ENCODE peak calls at places on chromosomes 16 and 17, in eight cellular contexts. F is IMR-90; Q is mesendoderm; T is CD8-positive, alpha-beta memory T cell; V is SJSA1; Z is suprapubic skin; P is effector memory CD4-positive, alpha-beta T cell; D is esophagus muscularis mucosa. W is an unnamed sample. For H3K36me3, the result is how much of the 10 kb centered on the place peaks cover.

GRCh38 chr17:76884995-76885896 is 17.0 kb downstream of the MGAT5B start:
- DNase-seq in F (no peak), Q (peak), T (no peak), V (no peak), Z (no peak), P (no peak), D (no peak), W (no peak)

GRCh38 chr16:70789231-70789926 is 11.6 kb downstream of the VAC14 start:
- DNase-seq in F (peak), Q (no peak), T (no peak), V (peak), Z (no peak), P (no peak), D (peak), W (peak)

GRCh38 chr17:73650147-73650546 is 5.9 kb upstream of the SDK2 start:
- DNase-seq in F (no peak), Q (peak), T (no peak), V (peak), Z (no peak), P (no peak), D (no peak), W (no peak)

GRCh38 chr17:37212184-37212583 is 163.6 kb upstream of the C17orf78 start:
- DNase-seq in F (no peak), Q (no peak), T (no peak), V (no peak), Z (no peak), P (no peak), D (no peak), W (no peak)

GRCh38 chr17:63479495-63480184 is 2.8 kb downstream of the ACE start:
- DNase-seq in F (no peak), Q (no peak), T (no peak), V (no peak), Z (peak), P (no peak), D (no peak), W (no peak)

GRCh38 chr17:81332949-81333570 is 38.0 kb upstream of the SLC38A10 start:
- DNase-seq in F (no peak), Q (no peak), T (no peak), V (no peak), Z (no peak), P (no peak), D (no peak), W (peak)

GRCh38 chr16:30124985-30125379 is 2.0 kb upstream of the MAPK3 start:
- DNase-seq in F (no peak), Q (no peak), T (no peak), V (no peak), Z (no peak), P (no peak), D (no peak), W (no peak)

GRCh38 chr16:77564791-77565390 is 130.1 kb upstream of the ADAMTS18 start:
- DNase-seq in F (peak), Q (peak), T (no peak), V (no peak), Z (no peak), P (no peak), D (no peak), W (no peak)

GRCh38 chr16:23452221-23452571 is 793 bp downstream of the COG7 start:
- DNase-seq in F (no peak), Q (no peak), T (no peak), V (no peak), Z (no peak), P (no peak), D (no peak), W (no peak)

GRCh38 chr16:8858994-8859912 is 9.6 kb downstream of the CARHSP1 start:
- DNase-seq in F (no peak), Q (no peak), T (no peak), V (no peak), Z (no peak), P (no peak), D (no peak), W (no peak)

GRCh38 chr17:48655913-48656312 is 29.8 kb upstream of the HOXB9 start:
- DNase-seq in F (no peak), Q (no peak), T (no peak), V (no peak), Z (no peak), P (no peak), D (no peak), W (no peak)

GRCh38 chr16:82584553-82585152 is 42.1 kb upstream of the CDH13 start:
- DNase-seq in F (no peak), Q (no peak), T (no peak), V (no peak), Z (no peak), P (no peak), D (no peak), W (no peak)

GRCh38 chr16:27444470-27444869 is 42.5 kb downstream of the IL21R start:
- DNase-seq in F (no peak), Q (no peak), T (no peak), V (no peak), Z (peak), P (no peak), D (no peak), W (no peak)

GRCh38 chr16:12288537-12289174 is 312.1 kb downstream of the SNX29 start:
- DNase-seq in F (no peak), Q (no peak), T (no peak), V (no peak), Z (no peak), P (no peak), D (no peak), W (no peak)

GRCh38 chr17:6796887-6797490 is 21.0 kb downstream of the FBXO39 start:
- DNase-seq in F (no peak), Q (no peak), T (no peak), V (no peak), Z (no peak), P (no peak), D (peak), W (no peak)

GRCh38 chr16:4898811-4899473 is 38.0 kb downstream of the PPL start:
- DNase-seq in F (no peak), Q (no peak), T (no peak), V (no peak), Z (no peak), P (no peak), D (no peak), W (no peak)
- H3K36me3 ChIP-seq in F (under half), Q (under half), T (under half), V (under half), Z (half or more), P (under half), D (under half), W (under half)

DNA sequence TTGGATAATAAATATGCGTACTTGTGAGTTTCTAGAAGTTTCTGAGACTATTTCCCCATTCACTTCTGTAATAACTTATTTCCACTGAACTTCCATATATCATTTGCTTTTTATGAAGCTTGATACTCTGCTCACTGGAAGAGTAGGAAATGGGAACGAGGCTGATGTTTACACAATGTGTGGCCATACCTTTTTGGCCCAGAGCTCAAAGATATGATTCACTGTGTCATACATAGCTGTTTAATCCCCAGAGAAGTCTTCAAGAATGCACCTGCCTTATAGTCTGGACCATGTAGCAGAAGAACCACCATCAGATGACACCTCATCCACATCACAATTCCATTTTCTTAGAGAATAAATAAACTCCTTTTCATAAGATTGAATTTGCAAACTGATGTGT is 40.3 kb upstream of the TEKT3 start:
- DNase-seq in F (peak), Q (no peak), T (no peak), V (no peak), Z (no peak), P (no peak), D (no peak), W (no peak)
- H3K27ac ChIP-seq in F (no peak), Q (no peak), T (no peak), V (no peak), Z (no peak), P (no peak), D (no peak), W (no peak)

DNA sequence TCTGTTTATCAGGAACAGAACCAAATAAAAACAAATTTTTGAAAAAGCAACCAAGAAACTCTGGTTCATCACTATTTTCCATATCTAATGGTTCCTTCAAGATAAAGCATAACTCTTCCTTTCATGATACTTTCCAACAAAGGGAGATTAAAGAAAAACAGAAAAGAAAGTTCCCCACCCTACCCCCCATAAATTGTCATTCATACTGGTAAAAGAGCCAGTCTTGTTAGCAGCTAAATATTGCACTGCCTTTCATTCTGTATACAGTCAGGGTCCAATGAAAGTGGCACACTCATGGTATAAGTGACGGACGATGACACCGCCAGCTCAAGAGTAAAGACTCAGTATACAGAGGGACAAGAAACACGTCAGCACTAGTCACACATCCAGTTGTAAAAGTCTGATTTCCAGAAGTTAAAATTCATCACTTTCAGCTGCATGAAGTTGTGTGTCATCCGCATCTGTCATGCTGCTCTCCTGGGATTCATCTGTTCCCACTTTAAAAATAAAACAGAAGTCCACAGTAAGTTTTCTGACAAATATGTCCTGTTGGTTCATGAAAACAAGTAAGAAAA is 68.5 kb downstream of the CDC27 start:
- DNase-seq in F (peak), Q (no peak), T (no peak), V (peak), Z (no peak), P (no peak), D (no peak), W (no peak)
- H3K36me3 ChIP-seq in F (under half), Q (under half), T (under half), V (half or more), Z (under half), P (under half), D (under half), W (half or more)

DNA sequence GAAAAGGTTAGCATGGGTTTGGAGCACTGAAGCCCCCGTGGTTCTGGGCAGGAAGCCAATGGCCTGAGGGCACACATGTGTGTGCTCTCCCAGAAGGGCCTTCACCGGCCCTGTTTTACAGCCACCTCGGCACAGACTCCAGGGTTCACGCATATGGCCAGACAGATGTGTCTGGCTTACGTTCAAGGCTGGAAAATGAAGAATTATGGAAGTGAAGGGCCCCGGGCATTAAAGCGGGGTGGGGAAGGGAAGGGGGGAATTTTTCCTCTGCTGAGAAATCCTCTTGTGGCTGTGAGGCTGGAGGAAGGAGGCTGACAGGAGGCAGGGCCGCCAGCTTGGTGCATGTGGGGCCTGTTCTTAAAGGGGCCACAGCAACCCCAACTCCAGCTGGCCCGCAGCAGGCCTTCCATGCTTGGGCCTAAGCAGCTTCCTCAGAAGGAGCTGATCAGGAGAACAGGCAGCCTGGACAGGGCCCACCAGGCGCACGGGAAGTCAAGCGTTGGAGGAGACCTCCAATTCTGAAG is 21.6 kb downstream of the HIC1 start:
- DNase-seq in F (peak), Q (no peak), T (no peak), V (peak), Z (no peak), P (no peak), D (peak), W (peak)
- H3K27ac ChIP-seq in F (peak), Q (no peak), T (no peak), V (peak), Z (peak), P (no peak), D (peak), W (peak)

DNA sequence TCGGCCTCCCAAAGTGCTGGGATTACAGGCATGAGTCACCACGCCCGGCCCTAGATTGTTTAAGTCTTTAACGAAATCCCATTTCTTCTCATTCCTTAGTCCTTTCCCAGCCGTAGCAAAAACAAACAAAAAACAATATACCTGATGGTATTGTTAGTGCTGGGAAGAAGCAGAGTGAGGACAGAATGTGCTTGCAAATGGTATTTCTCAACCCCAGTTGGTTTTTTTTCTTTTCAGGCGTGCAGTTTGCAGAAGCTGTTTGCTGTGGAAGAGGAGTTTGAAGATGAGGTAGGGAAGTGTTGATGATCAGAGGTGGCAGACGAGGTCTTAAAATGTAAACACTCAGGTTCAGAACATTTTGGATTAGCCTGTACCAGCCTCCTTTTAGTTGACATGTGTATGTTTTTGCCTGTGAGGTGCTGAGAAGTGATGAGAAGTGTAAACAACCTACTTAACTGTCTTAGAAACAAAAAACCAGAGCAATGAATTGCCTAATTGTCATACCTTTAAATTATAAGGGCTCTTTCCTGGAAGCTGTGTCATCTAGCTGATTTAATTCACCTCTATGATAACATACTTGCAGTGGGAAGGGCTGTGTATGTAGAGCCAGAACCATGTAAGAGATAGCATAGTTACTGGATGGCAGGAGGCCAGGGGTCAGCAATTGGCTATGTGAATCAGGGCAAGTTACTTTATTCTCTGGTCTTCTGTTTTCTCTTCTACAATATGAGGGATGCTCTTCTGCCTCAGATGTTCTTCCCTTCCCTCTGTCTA is 3.4 kb downstream of the HROB start:
- DNase-seq in F (peak), Q (peak), T (no peak), V (no peak), Z (no peak), P (no peak), D (no peak), W (no peak)
- H3K36me3 ChIP-seq in F (under half), Q (under half), T (under half), V (half or more), Z (under half), P (under half), D (under half), W (under half)

DNA sequence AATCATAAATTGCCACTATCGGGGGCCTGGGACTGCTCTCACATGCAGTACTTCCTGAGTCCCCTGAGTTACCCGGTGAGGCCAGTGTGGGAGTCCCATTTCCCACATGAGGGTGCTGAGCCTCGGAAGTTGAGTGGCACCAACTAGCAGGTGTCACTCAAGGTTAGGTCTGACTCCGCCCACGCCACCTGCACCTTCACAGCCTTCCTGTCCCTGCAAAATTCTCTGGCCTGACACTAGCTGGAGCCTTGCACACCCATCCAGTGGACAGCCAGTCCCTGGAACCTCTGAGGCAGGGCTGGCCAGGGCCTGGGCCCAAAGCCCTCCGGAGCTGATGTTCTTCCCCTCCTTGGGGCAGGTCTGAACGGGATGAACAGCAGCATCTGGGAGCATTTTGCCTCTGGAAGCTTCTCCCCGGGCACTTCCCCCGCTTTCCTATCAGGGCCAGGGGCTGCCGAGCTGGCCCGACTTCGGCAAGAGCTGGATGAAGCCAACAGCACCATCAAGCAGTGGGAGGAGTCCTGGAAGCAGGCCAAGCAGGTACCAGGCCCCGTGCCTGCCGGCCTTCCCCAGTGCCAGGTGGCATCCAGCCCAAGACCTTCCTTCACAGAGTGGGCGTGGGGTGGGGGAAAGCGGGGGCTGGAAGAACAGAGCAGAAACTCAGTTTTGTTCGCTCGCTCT is 21.9 kb downstream of the UNC13D start:
- DNase-seq in F (no peak), Q (no peak), T (peak), V (peak), Z (peak), P (no peak), D (no peak), W (no peak)
- H3K27ac ChIP-seq in F (no peak), Q (no peak), T (no peak), V (no peak), Z (no peak), P (peak), D (no peak), W (no peak)